ENCODE peak calls at places on chromosomes 7 and 10, in nine cellular contexts. N, E, S, R, J, Q, F, C and O are unnamed samples.

GRCh38 chr7:37273891-37274290 is 174.8 kb downstream of the ELMO1 start:
- DNase-seq in J (no peak), N (no peak), S (no peak), C (no peak), Q (no peak), E (no peak), F (no peak), R (no peak), O (no peak)

GRCh38 chr7:37027557-37028341 is 303.5 kb upstream of the AOAH start:
- DNase-seq in Q (no peak), R (no peak), S (no peak), C (no peak), E (no peak), N (no peak), F (no peak), J (no peak), O (no peak)

GRCh38 chr7:68858497-68858896 is 739.8 kb upstream of the AUTS2 start:
- DNase-seq in J (no peak), S (no peak), Q (no peak), F (peak; percentile 4), E (no peak), R (peak; percentile 39), N (no peak), C (peak; percentile 11), O (no peak)

GRCh38 chr10:12081879-12082560 is 13.3 kb downstream of the DHTKD1 start:
- DNase-seq in F (peak; percentile 85), Q (no peak), J (no peak), E (no peak), N (peak; percentile 61), S (no peak), C (peak; percentile 87), R (no peak), O (no peak)

GRCh38 chr10:69360485-69361302 is 56.0 kb downstream of the TACR2 start:
- DNase-seq in E (peak; percentile 81), J (peak; percentile 74), R (no peak), N (peak; percentile 97), C (peak; percentile 94), F (peak; percentile 92), S (no peak), Q (no peak), O (peak; percentile 90)

GRCh38 chr10:2985729-2986232 is 81.6 kb upstream of the PFKP start:
- DNase-seq in E (peak; percentile 75), F (peak; percentile 61), S (no peak), R (no peak), C (peak; percentile 74), J (no peak), Q (no peak), N (peak; percentile 78), O (no peak)

GRCh38 chr10:66555061-66555460 is 370.8 kb upstream of the LRRTM3 start:
- DNase-seq in F (peak; percentile 0), Q (no peak), E (no peak), R (no peak), S (no peak), J (no peak), C (no peak), N (no peak), O (no peak)

GRCh38 chr10:118504044-118504944 is 91.2 kb downstream of the PRLHR start:
- DNase-seq in J (no peak), E (no peak), C (peak; percentile 77), N (peak; percentile 94), R (no peak), F (peak; percentile 71), Q (no peak), S (no peak), O (no peak)

GRCh38 chr7:33130184-33130583 is 820 bp downstream of the BBS9 start:
- DNase-seq in E (no peak), Q (no peak), R (no peak), N (peak; percentile 49), C (no peak), S (no peak), F (no peak), J (no peak), O (no peak)

GRCh38 chr7:4212376-4212775 is 469.7 kb upstream of the FOXK1 start:
- DNase-seq in E (no peak), F (no peak), R (no peak), Q (no peak), N (no peak), C (no peak), S (no peak), J (no peak), O (no peak)

GRCh38 chr10:6212266-6212640 is 9.5 kb downstream of the PFKFB3 start:
- DNase-seq in F (no peak), C (no peak), S (no peak), E (no peak), R (no peak), J (no peak), Q (no peak), N (no peak), O (no peak)

GRCh38 chr10:36817898-36818297 is 307.5 kb upstream of the ANKRD30A start:
- DNase-seq in C (no peak), E (no peak), S (no peak), Q (no peak), F (no peak), N (no peak), J (no peak), R (no peak), O (no peak)

GRCh38 chr10:89279449-89279869 is 22.4 kb upstream of the IFIT2 start:
- DNase-seq in Q (no peak), F (peak; percentile 65), R (no peak), E (no peak), J (no peak), C (peak; percentile 65), S (no peak), N (no peak), O (peak; percentile 47)

DNA sequence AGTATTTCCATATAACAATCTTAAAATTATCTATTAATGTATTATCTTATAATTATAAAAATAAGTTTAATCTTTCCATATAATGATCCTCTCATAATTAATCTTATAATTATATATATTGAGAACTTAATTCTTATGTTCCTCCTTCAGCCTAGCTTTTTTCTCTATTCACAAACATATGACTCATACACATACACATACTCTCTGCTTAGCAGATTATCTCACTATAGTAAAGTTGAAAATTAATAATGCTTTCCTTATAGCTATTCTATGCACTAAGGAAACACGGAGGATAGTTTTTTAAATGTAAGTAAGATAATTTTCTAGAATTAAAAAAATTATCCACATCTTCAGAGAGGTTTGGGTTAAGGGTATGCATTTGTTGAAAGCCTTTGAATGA is 47.7 kb upstream of the ITGB8 start:
- DNase-seq in C (no peak), R (no peak), E (no peak), J (no peak), F (no peak), Q (no peak), S (no peak), N (peak; percentile 33), O (no peak)
- H3K4me1 ChIP-seq in C (no peaks in the 10 kb centered on the region), R (peaks cover 8% of the 10 kb centered on the region), E (peaks cover 4% of the 10 kb centered on the region), J (no peaks in the 10 kb centered on the region), F (peaks cover 9% of the 10 kb centered on the region), Q (no peaks in the 10 kb centered on the region), S (no peaks in the 10 kb centered on the region), N (peaks cover 19% of the 10 kb centered on the region), O (no peaks in the 10 kb centered on the region)

GRCh38 chr7:47265621-47266020 is 316.3 kb downstream of the TNS3 start:
- DNase-seq in F (no peak), R (no peak), N (no peak), J (no peak), S (no peak), Q (no peak), C (no peak), E (no peak), O (no peak)

GRCh38 chr7:47259682-47260081 is 322.2 kb downstream of the TNS3 start:
- DNase-seq in F (no peak), N (no peak), E (no peak), S (no peak), J (no peak), R (no peak), C (no peak), Q (no peak), O (no peak)

GRCh38 chr7:47264021-47264651 is 317.8 kb downstream of the TNS3 start:
- DNase-seq in J (no peak), F (no peak), S (no peak), E (no peak), N (no peak), Q (no peak), C (no peak), R (no peak), O (no peak)

GRCh38 chr7:47260270-47260669 is 321.6 kb downstream of the TNS3 start:
- DNase-seq in F (no peak), R (no peak), Q (no peak), J (no peak), E (no peak), S (no peak), N (no peak), C (no peak), O (no peak)

DNA sequence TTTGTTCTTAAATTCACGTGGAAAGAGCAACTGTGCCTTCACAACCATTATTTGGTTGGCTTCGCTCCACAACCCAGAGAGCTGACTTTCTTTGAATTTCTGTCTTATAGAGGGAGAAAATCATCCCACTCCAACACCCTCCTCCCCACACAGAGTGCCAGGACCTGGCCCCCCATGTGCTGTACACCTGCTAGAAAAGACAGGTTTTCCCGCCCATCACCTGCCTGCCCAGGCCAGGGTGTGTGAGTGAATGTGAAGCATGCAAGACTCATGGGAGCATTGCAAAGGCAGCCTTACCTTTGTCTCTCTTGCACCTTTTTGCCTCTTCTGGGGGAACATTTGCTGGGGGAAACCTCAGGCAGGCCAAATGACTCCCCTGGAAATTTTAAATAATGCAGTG is 319.0 kb downstream of the TNS3 start:
- DNase-seq in C (no peak), R (no peak), F (no peak), J (no peak), N (no peak), Q (no peak), E (no peak), S (no peak), O (no peak)
- H3K9me3 ChIP-seq in C (no peaks in the 10 kb centered on the region), R (no peaks in the 10 kb centered on the region), F (no peaks in the 10 kb centered on the region), J (peaks cover 3% of the 10 kb centered on the region), N (no peaks in the 10 kb centered on the region), Q (no peaks in the 10 kb centered on the region), E (no peaks in the 10 kb centered on the region), S (no peaks in the 10 kb centered on the region), O (no peaks in the 10 kb centered on the region)

DNA sequence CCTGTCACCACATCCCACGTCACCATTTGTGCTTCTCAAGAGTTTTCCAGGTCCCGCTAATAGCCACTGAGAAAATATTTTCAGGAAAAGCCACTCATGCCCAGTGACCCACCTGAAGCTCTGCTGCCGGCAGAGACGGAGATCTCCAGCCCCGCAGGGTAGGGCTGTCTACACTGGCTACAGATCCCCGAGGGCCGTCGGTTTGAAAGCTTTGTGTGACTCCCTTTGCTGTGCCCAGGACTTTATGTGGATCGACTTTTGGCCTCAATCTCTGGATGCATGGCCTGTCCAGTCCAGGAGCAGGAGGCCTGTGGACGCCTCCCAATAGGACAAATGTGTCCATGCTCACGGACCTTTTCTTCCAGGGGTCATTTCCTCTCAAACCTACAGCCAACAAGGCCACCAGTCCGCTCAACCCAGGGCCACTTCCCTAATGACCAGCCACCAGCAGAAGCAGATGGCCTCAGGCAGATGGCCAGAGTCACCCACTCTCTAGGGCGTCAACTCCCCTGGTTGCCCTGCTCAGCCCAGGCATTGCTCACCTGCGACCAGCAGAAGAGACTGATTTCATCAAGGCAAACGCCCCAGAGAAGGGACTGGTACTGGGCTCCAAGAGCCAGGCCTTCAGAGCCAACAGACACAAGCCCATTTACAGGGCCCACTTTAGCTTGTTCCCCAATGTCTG is 76.4 kb downstream of the OAT start:
- DNase-seq in S (no peak), R (no peak), F (no peak), J (no peak), C (no peak), N (no peak), E (no peak), Q (no peak), O (no peak)
- H3K4me1 ChIP-seq in S (no peaks in the 10 kb centered on the region), R (peaks cover 11% of the 10 kb centered on the region), F (peaks cover 19% of the 10 kb centered on the region), J (peaks cover 4% of the 10 kb centered on the region), C (peaks cover 4% of the 10 kb centered on the region), N (no peaks in the 10 kb centered on the region), E (no peaks in the 10 kb centered on the region), Q (no peaks in the 10 kb centered on the region), O (no peaks in the 10 kb centered on the region)

GRCh38 chr10:4943821-4944220 is 19.4 kb upstream of the AKR1C1 start:
- DNase-seq in E (no peak), S (no peak), N (peak; percentile 41), Q (no peak), C (peak; percentile 14), J (no peak), F (no peak), R (no peak), O (no peak)
- H3K9me3 ChIP-seq in E (no peaks in the 10 kb centered on the region), S (no peaks in the 10 kb centered on the region), N (no peaks in the 10 kb centered on the region), Q (no peaks in the 10 kb centered on the region), C (no peaks in the 10 kb centered on the region), J (no peaks in the 10 kb centered on the region), F (no peaks in the 10 kb centered on the region), R (no peaks in the 10 kb centered on the region), O (no peaks in the 10 kb centered on the region)